ENCODE peak calls at places on chromosomes 12 and 14, in four cellular contexts. X, Y, L and A are unnamed samples.

GRCh38 chr12:114625294-114625851 is 58.6 kb downstream of the TBX3 start:
- DNase-seq in X (peak), Y (peak), L (no peak), A (peak)

GRCh38 chr12:118611295-118611694 is 234.9 kb downstream of the SUDS3 start:
- DNase-seq in X (no peak), Y (no peak), L (peak), A (no peak)

GRCh38 chr14:77709412-77709811 is 1.5 kb downstream of the SLIRP start:
- DNase-seq in X (no peak), Y (no peak), L (no peak), A (no peak)

GRCh38 chr12:124567035-124567672 is at the start of gene NCOR2:
- DNase-seq in X (peak), Y (peak), L (no peak), A (peak)

GRCh38 chr14:65210118-65210826 is 108.0 kb upstream of the MAX start:
- DNase-seq in X (peak), Y (peak), L (no peak), A (no peak)

GRCh38 chr12:110252716-110253115 is 28.3 kb upstream of the ATP2A2 start:
- DNase-seq in X (no peak), Y (no peak), L (no peak), A (no peak)

GRCh38 chr12:99455350-99456037 is 192.1 kb upstream of the GARIN6 start:
- DNase-seq in X (peak), Y (peak), L (no peak), A (no peak)

GRCh38 chr14:50064993-50065392 is 51.4 kb downstream of the VCPKMT start:
- DNase-seq in X (peak), Y (peak), L (no peak), A (peak)

GRCh38 chr14:73771848-73772705 is 57.9 kb upstream of the PNMA1 start:
- DNase-seq in X (peak), Y (peak), L (no peak), A (peak)

GRCh38 chr12:49292729-49293055 is 2.3 kb upstream of the PRPH start:
- DNase-seq in X (no peak), Y (no peak), L (no peak), A (no peak)

GRCh38 chr14:76500480-76500879 is 124.5 kb downstream of the ESRRB start:
- DNase-seq in X (no peak), Y (no peak), L (no peak), A (no peak)

GRCh38 chr12:69583203-69583602 is 2.1 kb upstream of the CCT2 start:
- DNase-seq in X (peak), Y (no peak), L (no peak), A (no peak)

GRCh38 chr14:37594916-37595808 is at the start of the genes FOXA1 and TTC6:
- DNase-seq in X (peak), Y (no peak), L (no peak), A (no peak)

GRCh38 chr12:104050436-104050835 is 449 bp upstream of the GLT8D2 start:
- DNase-seq in X (no peak), Y (no peak), L (no peak), A (no peak)

GRCh38 chr14:64508215-64508776 is 3.7 kb downstream of the ZBTB1 start:
- DNase-seq in X (peak), Y (no peak), L (no peak), A (peak)

GRCh38 chr12:122875590-122876220 is 20.2 kb downstream of the VPS37B start:
- DNase-seq in X (no peak), Y (no peak), L (no peak), A (peak)

GRCh38 chr14:56487761-56488160 is 91.8 kb upstream of the TMEM260 start:
- DNase-seq in X (no peak), Y (peak), L (no peak), A (no peak)

GRCh38 chr12:103986823-103987222 is 21.2 kb downstream of the TDG start:
- DNase-seq in X (no peak), Y (peak), L (no peak), A (no peak)

GRCh38 chr12:20950248-20950647 is 139.7 kb downstream of the SLCO1B3 start:
- DNase-seq in X (peak), Y (peak), L (no peak), A (peak)

GRCh38 chr12:113439606-113440030 is 17.4 kb downstream of the SDSL start:
- DNase-seq in X (peak), Y (peak), L (no peak), A (peak)

GRCh38 chr14:35879654-35880249 is 53.6 kb downstream of the BRMS1L start:
- DNase-seq in X (peak), Y (peak), L (no peak), A (peak)

GRCh38 chr12:43789941-43790340 is 16.2 kb downstream of the TWF1 start:
- DNase-seq in X (no peak), Y (peak), L (no peak), A (no peak)

GRCh38 chr12:103929051-103929908 is 930 bp upstream of the HSP90B1 start:
- DNase-seq in X (peak), Y (peak), L (peak), A (peak)

GRCh38 chr12:88579941-88580871 is at the start of gene KITLG:
- DNase-seq in X (peak), Y (peak), L (peak), A (peak)

GRCh38 chr12:65634626-65635331 is 189.5 kb upstream of the HMGA2 start:
- DNase-seq in X (no peak), Y (peak), L (no peak), A (no peak)

GRCh38 chr14:33271891-33272290 is 333.2 kb downstream of the NPAS3 start:
- DNase-seq in X (no peak), Y (no peak), L (no peak), A (no peak)

GRCh38 chr14:103071544-103072251 is 12.3 kb upstream of the LBHD2 start:
- DNase-seq in X (peak), Y (no peak), L (peak), A (no peak)

GRCh38 chr12:30836656-30837445 is 82.1 kb upstream of the CAPRIN2 start:
- DNase-seq in X (no peak), Y (no peak), L (no peak), A (no peak)

GRCh38 chr12:115000038-115000437 is 316.1 kb upstream of the TBX3 start:
- DNase-seq in X (peak), Y (peak), L (no peak), A (no peak)

GRCh38 chr12:75705749-75706719 is 194.6 kb upstream of the KRR1 start:
- DNase-seq in X (no peak), Y (peak), L (no peak), A (no peak)

GRCh38 chr12:65522956-65523857 is 244.7 kb downstream of the MSRB3 start:
- DNase-seq in X (no peak), Y (no peak), L (no peak), A (no peak)

GRCh38 chr14:68528031-68528687 is 264.7 kb downstream of the ZFP36L1 start:
- DNase-seq in X (no peak), Y (no peak), L (no peak), A (no peak)

GRCh38 chr14:71048393-71048792 is 141.1 kb downstream of the PCNX1 start:
- DNase-seq in X (no peak), Y (no peak), L (no peak), A (no peak)

GRCh38 chr14:63663428-63664142 is 21.9 kb upstream of the WDR89 start:
- DNase-seq in X (peak), Y (peak), L (no peak), A (no peak)

GRCh38 chr12:31647106-31647505 is 12.4 kb upstream of the ETFBKMT start:
- DNase-seq in X (peak), Y (no peak), L (no peak), A (no peak)

GRCh38 chr12:62166525-62166924 is 93.7 kb upstream of the USP15 start:
- DNase-seq in X (no peak), Y (no peak), L (no peak), A (no peak)

GRCh38 chr12:1800646-1801284 is 19.6 kb upstream of the LRTM2 start:
- DNase-seq in X (peak), Y (peak), L (peak), A (peak)

GRCh38 chr14:69247691-69248440 is 12.1 kb upstream of the GALNT16 start:
- DNase-seq in X (no peak), Y (peak), L (no peak), A (no peak)

GRCh38 chr12:52169886-52170285 is 21.9 kb downstream of the KRT80 start:
- DNase-seq in X (no peak), Y (no peak), L (no peak), A (no peak)
- TF ChIP-seq CTCF in X (no peak), Y (no peak), L (no peak), A (no peak)

GRCh38 chr14:22434030-22434429 is 155.0 kb downstream of the DAD1 start:
- DNase-seq in X (no peak), Y (no peak), L (no peak), A (no peak)
- TF ChIP-seq CTCF in X (no peak), Y (peak), L (no peak), A (no peak)

DNA sequence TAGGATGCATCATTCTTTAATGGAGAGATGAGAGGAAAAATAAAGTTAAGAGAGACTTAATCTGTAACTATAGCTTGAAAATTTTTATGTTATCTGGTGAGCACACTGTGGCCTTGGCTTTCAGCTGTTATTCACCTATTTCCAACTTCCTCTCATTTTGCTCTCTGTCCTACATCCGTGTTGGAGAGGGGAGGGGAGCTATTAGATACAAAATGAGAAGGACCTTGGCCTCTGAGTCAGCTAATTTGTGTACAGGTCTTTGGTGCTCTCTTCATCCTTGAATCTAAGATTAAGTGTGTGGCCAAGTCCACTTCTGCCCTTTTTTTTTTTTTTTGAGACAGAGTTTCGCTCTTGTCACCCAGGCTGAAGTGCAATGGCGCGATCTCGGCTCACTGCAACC is 887 bp upstream of the APOBEC1 start:
- DNase-seq in X (no peak), Y (no peak), L (no peak), A (no peak)
- TF ChIP-seq CTCF in X (no peak), Y (no peak), L (no peak), A (no peak)

GRCh38 chr12:57765003-57765697 is 1.7 kb downstream of the CYP27B1 start:
- DNase-seq in X (peak), Y (peak), L (no peak), A (peak)
- TF ChIP-seq CTCF in X (peak), Y (peak), L (no peak), A (peak)

GRCh38 chr12:94140556-94140955 is 7.8 kb upstream of the PLXNC1 start:
- DNase-seq in X (peak), Y (peak), L (no peak), A (peak)
- TF ChIP-seq CTCF in X (peak), Y (peak), L (no peak), A (peak)

GRCh38 chr12:11209098-11209497 is 22.4 kb upstream of the TAS2R42 start:
- DNase-seq in X (no peak), Y (no peak), L (no peak), A (no peak)
- TF ChIP-seq CTCF in X (no peak), Y (no peak), L (no peak), A (no peak)

DNA sequence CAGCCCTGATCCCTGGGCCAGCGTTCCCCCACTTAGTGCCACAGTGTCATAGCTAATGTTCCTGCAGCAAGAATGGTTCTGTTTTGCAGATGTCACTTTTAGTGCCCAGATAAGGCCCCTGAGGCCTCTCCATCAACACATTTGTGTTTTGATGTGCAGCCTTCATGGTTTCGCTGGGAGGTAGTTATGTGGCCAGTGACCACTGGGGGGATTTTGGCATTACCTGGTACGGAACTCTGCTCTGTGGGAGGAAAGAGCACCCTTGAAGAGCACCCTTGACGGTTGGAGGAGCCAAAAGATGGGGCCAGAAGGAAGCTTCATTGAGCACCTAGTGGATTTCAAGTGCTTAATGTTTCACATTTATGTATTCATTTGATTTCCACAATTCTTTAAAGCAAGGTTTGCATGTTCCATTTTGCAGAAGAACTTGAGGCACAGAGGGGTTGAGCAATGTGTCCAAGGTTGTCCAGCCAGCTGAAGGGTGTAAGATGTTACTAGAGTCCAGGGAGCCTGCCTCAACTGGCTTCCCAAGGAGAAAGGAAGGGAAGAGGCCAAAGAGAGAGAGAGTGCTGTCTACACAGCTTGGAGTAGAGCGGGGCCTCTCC is 13.0 kb downstream of the SERPINA11 start:
- DNase-seq in X (no peak), Y (no peak), L (no peak), A (no peak)
- TF ChIP-seq CTCF in X (peak), Y (no peak), L (no peak), A (no peak)

DNA sequence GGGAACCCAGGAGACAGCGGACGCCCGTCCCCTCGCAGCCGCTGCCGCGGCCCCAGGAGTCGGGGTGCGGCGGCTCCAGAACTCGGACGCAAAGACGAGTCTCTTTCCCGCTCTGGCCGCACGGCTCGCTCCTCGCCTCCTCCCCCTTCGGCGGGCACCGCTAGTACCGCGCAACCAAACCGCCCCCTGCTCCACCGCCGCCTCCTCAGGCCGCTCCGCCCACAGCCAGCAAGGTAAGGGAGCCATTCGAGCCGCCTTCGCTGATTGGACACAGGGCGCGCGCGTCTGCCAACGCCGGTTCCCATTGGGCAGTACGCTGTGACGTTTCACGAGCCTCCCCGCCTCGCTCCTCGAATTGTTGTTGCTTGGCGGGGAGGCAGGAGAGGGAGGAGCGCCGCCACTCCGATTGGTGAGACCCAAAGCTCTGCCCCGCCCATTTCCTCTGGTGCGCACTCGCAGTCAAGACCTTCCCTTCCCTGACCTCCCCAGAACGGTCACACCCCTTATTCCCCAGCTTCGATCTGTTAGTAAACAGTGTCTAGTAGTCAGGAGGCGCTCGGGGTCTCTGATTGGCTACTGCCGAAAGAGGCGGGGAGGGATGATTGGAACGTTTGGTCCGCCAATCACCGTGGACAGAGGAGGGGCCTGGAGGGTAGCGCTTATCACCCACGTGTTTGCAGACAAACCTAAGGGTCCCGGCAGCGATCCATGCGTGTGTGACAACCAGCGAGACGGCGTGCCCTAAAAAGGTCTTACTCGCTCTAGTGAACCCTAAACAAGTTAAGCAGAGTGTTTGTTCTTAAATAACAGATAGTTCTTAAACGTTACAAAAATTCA is at the start of gene RPS6KA5:
- DNase-seq in X (peak), Y (peak), L (peak), A (peak)
- TF ChIP-seq CTCF in X (no peak), Y (no peak), L (no peak), A (no peak)